ENCODE peak calls at places on chromosomes 6 and 20, in five cellular contexts. N is prostate gland, H is heart left ventricle, R is lower leg skin, P is neural progenitor cell. B is an unnamed sample.

GRCh38 chr6:6766230-6766905 is 177.8 kb downstream of the LY86 start:
- DNase-seq in H (no peak), P (no peak), N (no peak), R (no peak), B (no peak)

GRCh38 chr20:16819483-16819882 is 71.3 kb downstream of the OTOR start:
- DNase-seq in P (no peak), H (no peak), R (no peak), N (no peak), B (no peak)

GRCh38 chr6:5766260-5766659 is 240.5 kb downstream of the NRN1 start:
- DNase-seq in N (no peak), P (no peak), H (no peak), R (peak; percentile 72), B (no peak)

GRCh38 chr6:110875548-110876169 is 1.1 kb downstream of the AMD1 start:
- DNase-seq in P (peak; percentile 75), N (peak; percentile 20), R (peak; percentile 93), H (peak; percentile 48), B (peak; percentile 19)

GRCh38 chr20:47181056-47181862 is 175.2 kb downstream of the ZMYND8 start:
- DNase-seq in N (peak; percentile 17), R (no peak), H (no peak), P (peak; percentile 36), B (peak; percentile 66)

GRCh38 chr6:156905801-156906200 is 128.6 kb downstream of the ARID1B start:
- DNase-seq in H (no peak), P (no peak), N (no peak), R (no peak), B (no peak)

GRCh38 chr6:63245908-63246307 is 34.6 kb downstream of the FKBP1C start:
- DNase-seq in H (no peak), N (no peak), P (peak; percentile 10), R (no peak), B (no peak)

GRCh38 chr6:1771324-1771723 is 161.6 kb downstream of the FOXC1 start:
- DNase-seq in P (no peak), N (no peak), H (no peak), R (no peak), B (peak; percentile 31)

GRCh38 chr20:57473246-57474042 is 51.5 kb downstream of the CTCFL start:
- DNase-seq in H (no peak), P (no peak), N (no peak), R (no peak), B (no peak)

GRCh38 chr6:131808460-131809269 is 845 bp downstream of the ENPP1 start:
- DNase-seq in N (no peak), H (no peak), R (no peak), P (peak; percentile 11), B (no peak)

GRCh38 chr20:57043091-57043490 is 223.3 kb downstream of the BMP7 start:
- DNase-seq in R (no peak), H (no peak), P (no peak), N (peak; percentile 48), B (no peak)

GRCh38 chr6:77763124-77763523 is 110.3 kb downstream of the MEI4 start:
- DNase-seq in N (no peak), P (no peak), H (no peak), R (no peak), B (no peak)

GRCh38 chr6:110265273-110265672 is 85.0 kb downstream of the CDC40 start:
- DNase-seq in P (no peak), R (no peak), H (no peak), N (no peak), B (no peak)

GRCh38 chr6:98832282-98833100 is 1.9 kb upstream of the POU3F2 start:
- DNase-seq in P (peak; percentile 58), R (no peak), N (no peak), H (no peak), B (peak; percentile 80)

GRCh38 chr6:45054610-45055009 is 273.5 kb upstream of the RUNX2 start:
- DNase-seq in N (no peak), R (no peak), P (no peak), H (no peak), B (no peak)

GRCh38 chr20:43255877-43256276 is 66.2 kb upstream of the PTPRT start:
- DNase-seq in R (no peak), H (no peak), N (no peak), P (no peak), B (no peak)

GRCh38 chr6:112043032-112044007 is 10.6 kb upstream of the CCN6 start:
- DNase-seq in H (peak; percentile 83), P (peak; percentile 97), N (peak; percentile 73), R (peak; percentile 98), B (peak; percentile 91)

GRCh38 chr20:16904751-16905150 is 156.6 kb downstream of the OTOR start:
- DNase-seq in N (no peak), R (no peak), H (no peak), P (peak; percentile 5), B (no peak)

GRCh38 chr6:42450314-42451145 is 1.2 kb downstream of the TRERF1 start:
- DNase-seq in N (peak; percentile 35), R (peak; percentile 82), H (no peak), P (peak; percentile 58), B (peak; percentile 37)

GRCh38 chr20:41615110-41615509 is 3.1 kb downstream of the CHD6 start:
- DNase-seq in P (no peak), N (no peak), R (no peak), H (no peak), B (no peak)

GRCh38 chr6:5205877-5206840 is 54.6 kb downstream of the LYRM4 start:
- DNase-seq in H (peak; percentile 72), N (no peak), P (no peak), R (peak; percentile 85), B (peak; percentile 83)

GRCh38 chr20:32763202-32763999 is 1.2 kb downstream of the DNMT3B start:
- DNase-seq in P (peak; percentile 58), N (no peak), R (no peak), H (no peak), B (no peak)

GRCh38 chr20:32762754-32763201 is 593 bp downstream of the DNMT3B start:
- DNase-seq in N (no peak), P (peak; percentile 62), H (no peak), R (no peak), B (no peak)

GRCh38 chr20:32764000-32764960 is 2.1 kb downstream of the DNMT3B start:
- DNase-seq in R (no peak), P (peak; percentile 75), H (no peak), N (no peak), B (no peak)

GRCh38 chr20:32761417-32761830 is 761 bp upstream of the DNMT3B start:
- DNase-seq in R (no peak), N (no peak), P (no peak), H (no peak), B (no peak)

DNA sequence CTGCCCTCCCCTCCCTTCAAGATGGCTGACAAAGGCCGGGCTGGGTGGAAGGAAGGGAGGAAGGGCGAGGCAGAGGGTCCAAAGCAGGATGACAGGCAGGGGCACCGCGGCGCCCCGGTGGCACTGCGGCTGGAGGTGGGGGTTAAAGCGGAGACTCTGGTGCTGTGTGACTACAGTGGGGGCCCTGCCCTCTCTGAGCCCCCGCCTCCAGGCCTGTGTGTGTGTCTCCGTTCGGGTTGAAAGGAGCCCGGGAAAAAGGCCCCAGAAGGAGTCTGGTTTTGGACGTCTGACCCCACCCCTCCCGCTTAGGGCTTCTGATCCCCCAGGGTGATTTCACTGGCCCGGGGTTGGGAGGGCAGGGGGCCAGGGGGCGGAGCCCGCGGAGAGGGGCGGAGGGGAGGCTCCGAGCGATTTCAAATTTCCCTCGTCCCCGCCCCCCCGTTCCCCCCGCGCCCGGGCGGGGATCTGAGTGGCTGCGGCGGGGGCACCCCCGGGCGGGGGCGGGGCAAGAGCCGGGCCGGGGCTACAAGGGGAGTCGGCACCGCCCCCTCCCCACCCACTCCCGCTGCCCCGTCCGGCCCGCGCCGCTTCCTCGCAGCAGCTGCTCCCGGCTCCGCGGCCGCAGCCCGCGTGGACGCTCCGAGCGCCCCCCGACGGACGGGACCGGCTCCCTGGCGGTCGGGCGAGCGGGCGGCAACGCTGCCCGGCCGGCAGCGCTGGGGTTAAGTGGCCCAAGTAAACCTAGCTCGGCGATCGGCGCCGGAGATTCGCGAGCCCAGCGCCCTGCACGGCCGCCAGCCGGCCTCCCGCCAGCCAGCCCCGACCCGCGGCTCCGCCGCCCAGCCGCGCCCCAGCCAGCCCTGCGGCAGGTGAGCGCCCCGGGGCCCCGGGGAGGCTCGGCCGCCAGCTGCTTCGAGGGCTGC is at the start of gene DNMT3B:
- DNase-seq in N (peak; percentile 69), R (peak; percentile 93), H (peak; percentile 83), P (peak; percentile 97), B (peak; percentile 62)
- TF ChIP-seq CTCF in N (no peak), R (no peak), H (peak; percentile 29), P (peak; percentile 43), B (no peak)

DNA sequence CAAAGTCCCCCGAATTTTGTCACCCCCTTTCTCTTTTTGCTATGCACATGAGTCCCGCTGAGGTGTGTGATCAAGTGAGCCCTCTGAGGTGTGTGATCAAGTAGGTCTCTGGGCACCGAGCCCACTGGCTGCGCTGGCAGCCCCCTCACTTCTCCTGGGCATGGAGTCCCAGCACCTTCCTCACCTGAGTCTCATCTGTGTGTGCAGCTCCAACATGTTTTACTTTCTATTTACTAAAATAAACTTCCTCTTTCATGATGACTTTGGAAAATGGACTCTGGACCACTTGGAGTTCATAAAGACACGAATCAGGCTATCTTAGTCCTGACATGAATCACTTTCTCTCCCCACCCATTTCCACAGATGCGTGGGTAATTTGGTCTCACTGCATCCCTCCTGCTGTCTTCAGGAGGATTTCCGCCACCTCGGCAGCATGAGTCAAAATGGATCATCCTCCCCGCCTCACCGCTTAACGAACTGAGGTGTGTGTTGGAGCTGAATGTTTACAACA is 39.8 kb downstream of the PRDM1 start:
- DNase-seq in N (no peak), P (no peak), R (peak; percentile 74), H (no peak), B (no peak)
- H3K4me3 ChIP-seq in N (no peak overlapping the region), P (no peak overlapping the region), R (no peak overlapping the region), H (no peak overlapping the region), B (no peak overlapping the region)

GRCh38 chr6:41073203-41073967 is 611 bp downstream of the NFYA start:
- DNase-seq in N (peak; percentile 95), R (peak; percentile 96), H (peak; percentile 90), P (peak; percentile 92), B (no peak)
- TF ChIP-seq CTCF in N (peak; percentile 40), R (no peak), H (peak; percentile 50), P (peak; percentile 57), B (peak; percentile 28)

GRCh38 chr6:168248148-168248620 is 71.4 kb downstream of the DACT2 start:
- DNase-seq in R (no peak), P (no peak), H (no peak), N (no peak), B (no peak)
- H3K4me3 ChIP-seq in R (no peak overlapping the region), P (no peak overlapping the region), H (no peak overlapping the region), N (no peak overlapping the region), B (no peak overlapping the region)

B was measured in fibroblast of the aortic adventitia.